ENCODE peak calls at places on chromosomes 13 and 19, in four cellular contexts. U, N, B and L are unnamed samples. For H3K27me3, the result is how much of the 10 kb centered on the place peaks cover.

GRCh38 chr19:13057147-13057572 is 45.5 kb downstream of the LYL1 start:
- DNase-seq in U (no peak), B (no peak), N (no peak), L (no peak)

GRCh38 chr19:19039901-19040300 is 6.5 kb downstream of the ARMC6 start:
- DNase-seq in U (no peak), N (no peak), B (no peak), L (no peak)

GRCh38 chr19:42251572-42251990 is 3.3 kb downstream of the ERF start:
- DNase-seq in B (no peak), N (no peak), U (no peak), L (no peak)

GRCh38 chr19:18239303-18239702 is 13.1 kb upstream of the PDE4C start:
- DNase-seq in B (no peak), U (no peak), N (no peak), L (no peak)

GRCh38 chr13:79385694-79386093 is 20.4 kb downstream of the RBM26 start:
- DNase-seq in U (peak), B (no peak), N (peak), L (no peak)

GRCh38 chr19:44848036-44848804 is 2.1 kb downstream of the NECTIN2 start:
- DNase-seq in B (no peak), N (peak), U (no peak), L (peak)

GRCh38 chr13:36090592-36090991 is 40.6 kb downstream of the DCLK1 start:
- DNase-seq in N (no peak), B (no peak), U (no peak), L (no peak)

GRCh38 chr19:2428756-2429711 is 1.6 kb upstream of the TIMM13 start:
- DNase-seq in U (no peak), B (no peak), N (no peak), L (no peak)

GRCh38 chr13:48942131-48942530 is 33.6 kb upstream of the FNDC3A start:
- DNase-seq in B (no peak), U (peak), N (peak), L (peak)

GRCh38 chr13:113559061-113559460 is 25.5 kb upstream of the TFDP1 start:
- DNase-seq in N (no peak), U (no peak), B (peak), L (no peak)

GRCh38 chr19:35332817-35333216 is 3.8 kb downstream of the CD22 start:
- DNase-seq in N (no peak), B (no peak), U (no peak), L (no peak)

DNA sequence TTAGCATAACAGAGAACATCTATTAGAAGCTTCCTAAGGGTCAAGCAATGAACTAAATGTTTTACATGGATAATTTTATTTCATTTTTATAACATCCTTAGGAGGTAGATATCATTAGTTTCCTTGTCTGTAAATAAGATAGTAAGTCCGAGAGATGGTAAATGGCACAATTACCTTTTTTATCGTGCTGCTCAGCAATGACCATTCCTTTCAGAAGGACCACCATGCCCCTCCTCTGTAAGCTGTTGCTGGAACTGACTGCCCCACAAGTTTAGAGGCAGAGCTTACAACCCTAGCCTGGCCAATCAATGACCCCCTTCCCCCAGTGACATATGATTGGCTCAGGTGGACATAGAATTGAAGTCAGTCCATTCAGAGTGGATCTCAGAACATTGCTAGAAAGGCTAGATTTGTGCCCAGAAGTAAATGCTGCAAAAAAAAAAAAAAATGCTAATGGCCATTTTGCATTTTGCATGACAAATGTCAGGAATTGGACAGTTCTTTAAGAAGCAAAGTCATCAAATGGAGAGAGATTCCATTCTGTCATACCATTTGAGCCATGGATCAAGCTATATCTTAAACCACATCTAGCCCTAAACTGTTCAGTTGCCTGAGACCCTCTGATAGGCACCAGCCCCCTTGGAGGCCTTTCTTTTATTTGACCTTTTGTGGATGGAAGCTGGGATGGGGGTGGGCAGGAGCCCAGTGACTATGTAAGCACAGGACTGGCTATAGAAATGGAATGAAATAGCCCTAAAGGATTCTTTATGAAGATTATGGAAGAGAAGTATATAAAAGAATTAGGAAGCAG is 668.3 kb downstream of the UQCRFS1 start:
- DNase-seq in B (no peak), U (no peak), N (no peak), L (no peak)
- H3K27me3 ChIP-seq in B (under half), U (under half), N (under half), L (under half)

GRCh38 chr19:30376272-30376671 is 4.1 kb downstream of the ZNF536 start:
- DNase-seq in U (no peak), B (no peak), N (no peak), L (no peak)
- H3K27me3 ChIP-seq in U (under half), B (under half), N (under half), L (under half)

GRCh38 chr13:111093136-111093535 is 22.0 kb upstream of the ARHGEF7 start:
- DNase-seq in U (no peak), N (no peak), B (no peak), L (no peak)
- H3K27me3 ChIP-seq in U (under half), N (under half), B (under half), L (under half)

DNA sequence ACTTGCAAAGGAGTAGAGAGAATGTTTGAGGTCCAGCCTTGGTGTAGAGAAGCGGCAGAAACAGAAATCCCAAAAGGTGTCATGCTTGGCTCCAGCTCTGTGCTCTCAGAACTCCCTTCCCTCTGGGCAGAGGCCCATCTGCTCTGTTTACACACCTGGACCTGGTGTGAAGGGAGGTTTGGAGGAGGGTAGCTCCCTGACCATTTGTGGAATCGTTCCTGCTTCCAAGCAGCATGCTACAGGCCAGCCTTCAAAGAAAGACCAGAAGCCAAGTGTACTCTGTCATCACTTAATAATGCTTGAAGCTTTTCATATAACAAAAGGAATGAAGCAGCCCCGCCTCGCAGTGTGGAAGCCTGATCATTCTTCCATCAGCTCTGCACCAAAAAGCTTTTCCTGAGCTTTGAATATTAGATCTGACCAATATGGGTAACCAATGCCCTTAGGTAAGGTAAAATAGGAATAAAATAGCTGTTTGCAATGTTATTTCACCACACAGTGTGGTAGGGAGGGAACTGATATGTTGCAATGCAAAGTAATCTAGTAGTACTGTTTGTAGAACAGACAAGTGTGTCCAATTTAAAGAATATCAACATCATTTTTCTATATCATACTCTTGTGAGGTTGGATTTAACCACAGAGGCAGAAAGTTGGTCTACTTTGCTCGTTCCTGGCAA is 63.3 kb downstream of the ZIC5 start:
- DNase-seq in U (peak), N (no peak), B (no peak), L (no peak)
- H3K27me3 ChIP-seq in U (under half), N (under half), B (under half), L (under half)

GRCh38 chr13:40468227-40468838 is 198.1 kb downstream of the FOXO1 start:
- DNase-seq in B (no peak), N (no peak), U (no peak), L (no peak)

GRCh38 chr13:40466271-40466670 is 200.2 kb downstream of the FOXO1 start:
- DNase-seq in N (no peak), U (no peak), B (no peak), L (no peak)

GRCh38 chr13:40464349-40464748 is 202.1 kb downstream of the FOXO1 start:
- DNase-seq in U (no peak), N (peak), B (no peak), L (no peak)

GRCh38 chr13:40469581-40470282 is 196.7 kb downstream of the FOXO1 start:
- DNase-seq in N (no peak), U (no peak), B (no peak), L (no peak)

GRCh38 chr13:40464991-40465390 is 201.4 kb downstream of the FOXO1 start:
- DNase-seq in B (no peak), N (peak), U (peak), L (no peak)
- H3K27me3 ChIP-seq in B (under half), N (under half), U (under half), L (under half)